ENCODE peak calls at places on chromosomes 16 and 17, in six cellular contexts. D is mesendoderm; E is dermis blood vessel endothelial cell; Q is activated CD8-positive, alpha-beta memory T cell treated with anti-CD3 and anti-CD28 coated beads for 24 hours; O is NCI-H1436; W is EL. H is an unnamed sample.
A peak's percentile ranks its signal among the peaks of the same experiment; 100 is the strongest.

GRCh38 chr17:14289162-14289561 is 11.7 kb upstream of the HS3ST3B1 start:
- DNase-seq in E (no peak), O (no peak), D (no peak), Q (no peak), W (no peak), H (no peak)

GRCh38 chr17:30344283-30345088 is 10.6 kb upstream of the TMIGD1 start:
- DNase-seq in Q (peak; percentile 49), W (no peak), O (no peak), D (no peak), E (peak; percentile 67), H (no peak)

GRCh38 chr16:52498640-52499039 is 48.3 kb downstream of the TOX3 start:
- DNase-seq in O (peak; percentile 63), Q (no peak), D (peak; percentile 6), W (no peak), E (no peak), H (no peak)

GRCh38 chr16:46885960-46886763 is 2.0 kb downstream of the GPT2 start:
- DNase-seq in O (no peak), Q (no peak), W (no peak), E (no peak), D (peak; percentile 92), H (no peak)

GRCh38 chr17:82320956-82321927 is 3.8 kb upstream of the CD7 start:
- DNase-seq in Q (peak; percentile 91), W (no peak), E (peak; percentile 54), D (peak; percentile 14), O (no peak), H (no peak)

GRCh38 chr16:87160752-87161337 is 156.3 kb downstream of the C16orf95 start:
- DNase-seq in O (no peak), W (no peak), D (no peak), Q (no peak), E (no peak), H (no peak)

GRCh38 chr16:87226926-87227650 is 90.1 kb downstream of the C16orf95 start:
- DNase-seq in W (peak; percentile 90), O (no peak), E (no peak), Q (no peak), D (no peak), H (no peak)

GRCh38 chr16:88618182-88618955 is 20.0 kb upstream of the IL17C start:
- DNase-seq in W (no peak), Q (no peak), O (no peak), E (no peak), D (no peak), H (no peak)

GRCh38 chr17:28567604-28568003 is 3.7 kb downstream of the PIGS start:
- DNase-seq in W (no peak), O (no peak), Q (no peak), E (no peak), D (no peak), H (no peak)

GRCh38 chr16:28573738-28574718 is 20.3 kb downstream of the SGF29 start:
- DNase-seq in E (no peak), O (no peak), W (no peak), D (no peak), Q (no peak), H (no peak)

GRCh38 chr17:61974115-61974514 is 46.3 kb upstream of the INTS2 start:
- DNase-seq in O (no peak), Q (no peak), W (no peak), D (no peak), E (no peak), H (no peak)

GRCh38 chr17:35871415-35871814 is 2.7 kb upstream of the HEATR9 start:
- DNase-seq in Q (no peak), W (no peak), E (peak; percentile 57), D (peak; percentile 70), O (no peak), H (no peak)

GRCh38 chr17:43669971-43670644 is 8.4 kb upstream of the MEOX1 start:
- DNase-seq in Q (no peak), O (no peak), D (peak; percentile 43), E (no peak), W (no peak), H (no peak)

GRCh38 chr17:45353047-45353446 is 36.2 kb upstream of the MAP3K14 start:
- DNase-seq in E (peak; percentile 39), Q (peak; percentile 62), D (no peak), W (no peak), O (no peak), H (peak; percentile 19)

GRCh38 chr16:78563905-78564304 is 464.5 kb downstream of the WWOX start:
- DNase-seq in Q (no peak), D (no peak), E (no peak), O (peak; percentile 43), W (no peak), H (no peak)

GRCh38 chr17:64040201-64040600 is 19.8 kb upstream of the ICAM2 start:
- DNase-seq in W (no peak), E (no peak), Q (no peak), O (no peak), D (no peak), H (no peak)

GRCh38 chr17:13626703-13627102 is 25.0 kb upstream of the HS3ST3A1 start:
- DNase-seq in O (no peak), W (peak; percentile 78), D (no peak), Q (no peak), E (no peak), H (no peak)

GRCh38 chr17:10600551-10600950 is 51.1 kb upstream of the MYH2 start:
- DNase-seq in Q (no peak), W (peak; percentile 86), D (no peak), O (no peak), E (peak; percentile 34), H (no peak)

GRCh38 chr17:49496866-49497146 is 1.7 kb downstream of the NGFR start:
- DNase-seq in D (no peak), E (no peak), W (no peak), O (no peak), Q (no peak), H (no peak)

GRCh38 chr16:78494674-78495073 is 395.2 kb downstream of the WWOX start:
- DNase-seq in O (no peak), W (no peak), D (no peak), Q (no peak), E (no peak), H (no peak)

GRCh38 chr16:85735225-85735722 is 15.6 kb downstream of the C16orf74 start:
- DNase-seq in D (no peak), Q (peak; percentile 67), W (no peak), O (no peak), E (no peak), H (no peak)

GRCh38 chr17:63533433-63534077 is 10.4 kb downstream of the KCNH6 start:
- DNase-seq in W (no peak), Q (no peak), O (no peak), E (no peak), D (peak; percentile 31), H (no peak)

GRCh38 chr16:85342348-85342747 is 230.1 kb upstream of the CIBAR2 start:
- DNase-seq in D (no peak), W (no peak), O (no peak), E (no peak), Q (no peak), H (no peak)

GRCh38 chr16:83652898-83653297 is 154.9 kb upstream of the HSBP1 start:
- DNase-seq in W (peak; percentile 44), D (no peak), Q (no peak), O (no peak), E (no peak), H (no peak)

GRCh38 chr17:14736631-14737030 is 435.8 kb downstream of the HS3ST3B1 start:
- DNase-seq in E (no peak), O (no peak), D (no peak), Q (no peak), W (no peak), H (no peak)

GRCh38 chr16:1089439-1089821 is 6.6 kb downstream of the C1QTNF8 start:
- DNase-seq in Q (no peak), W (no peak), D (no peak), O (no peak), E (no peak), H (no peak)

GRCh38 chr17:60832206-60832605 is 154.6 kb downstream of the BCAS3 start:
- DNase-seq in D (no peak), E (no peak), W (no peak), O (no peak), Q (no peak), H (no peak)